ENCODE peak calls at places on chromosomes 7 and 10, in nine cellular contexts. One of them, this sample, is unnamed.

GRCh38 chr7:127946081-127946480 is 85.2 kb downstream of the LRRC4 start:
- DNase-seq in GM12865: no peak
- DNase-seq in B cell: no peak
- DNase-seq in posterior cingulate gyrus: no peak
- DNase-seq in CD4-positive, alpha-beta T cell: no peak
- DNase-seq in brain microvascular endothelial cell: no peak
- DNase-seq in osteocyte: no peak
- DNase-seq in head of caudate nucleus: no peak
- DNase-seq in ACHN: no peak
- DNase-seq in this sample: no peak

GRCh38 chr7:66409493-66409892 is 204.4 kb downstream of the TPST1 start:
- DNase-seq in GM12865: no peak
- DNase-seq in B cell: no peak
- DNase-seq in posterior cingulate gyrus: no peak
- DNase-seq in CD4-positive, alpha-beta T cell: no peak
- DNase-seq in brain microvascular endothelial cell: no peak
- DNase-seq in osteocyte: no peak
- DNase-seq in head of caudate nucleus: no peak
- DNase-seq in ACHN: no peak
- DNase-seq in this sample: no peak

GRCh38 chr10:77926566-77927342 is at the start of gene DLG5:
- DNase-seq in GM12865: peak; percentile 61
- DNase-seq in B cell: peak; percentile 51
- DNase-seq in posterior cingulate gyrus: peak; percentile 51
- DNase-seq in CD4-positive, alpha-beta T cell: no peak
- DNase-seq in brain microvascular endothelial cell: no peak
- DNase-seq in osteocyte: peak; percentile 86
- DNase-seq in head of caudate nucleus: peak; percentile 41
- DNase-seq in ACHN: peak; percentile 75
- DNase-seq in this sample: peak; percentile 82

GRCh38 chr7:74412061-74412460 is 41.6 kb upstream of the GTF2IRD1 start:
- DNase-seq in GM12865: no peak
- DNase-seq in B cell: no peak
- DNase-seq in posterior cingulate gyrus: no peak
- DNase-seq in CD4-positive, alpha-beta T cell: no peak
- DNase-seq in brain microvascular endothelial cell: no peak
- DNase-seq in osteocyte: no peak
- DNase-seq in head of caudate nucleus: no peak
- DNase-seq in ACHN: no peak
- DNase-seq in this sample: no peak

GRCh38 chr10:33204049-33204448 is 130.4 kb downstream of the NRP1 start:
- DNase-seq in GM12865: no peak
- DNase-seq in B cell: no peak
- DNase-seq in posterior cingulate gyrus: no peak
- DNase-seq in CD4-positive, alpha-beta T cell: no peak
- DNase-seq in brain microvascular endothelial cell: no peak
- DNase-seq in osteocyte: no peak
- DNase-seq in head of caudate nucleus: no peak
- DNase-seq in ACHN: peak; percentile 33
- DNase-seq in this sample: no peak

GRCh38 chr7:157554393-157555238 is 217.8 kb downstream of the DNAJB6 start:
- DNase-seq in GM12865: no peak
- DNase-seq in B cell: no peak
- DNase-seq in posterior cingulate gyrus: no peak
- DNase-seq in CD4-positive, alpha-beta T cell: no peak
- DNase-seq in brain microvascular endothelial cell: no peak
- DNase-seq in osteocyte: no peak
- DNase-seq in head of caudate nucleus: no peak
- DNase-seq in ACHN: no peak
- DNase-seq in this sample: peak; percentile 27

GRCh38 chr10:113697595-113697994 is 17.9 kb downstream of the CASP7 start:
- DNase-seq in GM12865: no peak
- DNase-seq in B cell: no peak
- DNase-seq in posterior cingulate gyrus: no peak
- DNase-seq in CD4-positive, alpha-beta T cell: no peak
- DNase-seq in brain microvascular endothelial cell: no peak
- DNase-seq in osteocyte: no peak
- DNase-seq in head of caudate nucleus: no peak
- DNase-seq in ACHN: no peak
- DNase-seq in this sample: no peak

GRCh38 chr10:21808525-21808924 is 195.0 kb downstream of the DNAJC1 start:
- DNase-seq in GM12865: no peak
- DNase-seq in B cell: no peak
- DNase-seq in posterior cingulate gyrus: no peak
- DNase-seq in CD4-positive, alpha-beta T cell: no peak
- DNase-seq in brain microvascular endothelial cell: no peak
- DNase-seq in osteocyte: no peak
- DNase-seq in head of caudate nucleus: no peak
- DNase-seq in ACHN: no peak
- DNase-seq in this sample: no peak

GRCh38 chr7:103613655-103614642 is 167.9 kb upstream of the SLC26A5 start:
- DNase-seq in GM12865: no peak
- DNase-seq in B cell: no peak
- DNase-seq in posterior cingulate gyrus: no peak
- DNase-seq in CD4-positive, alpha-beta T cell: no peak
- DNase-seq in brain microvascular endothelial cell: peak; percentile 10
- DNase-seq in osteocyte: no peak
- DNase-seq in head of caudate nucleus: no peak
- DNase-seq in ACHN: peak; percentile 46
- DNase-seq in this sample: no peak

GRCh38 chr7:96034940-96035727 is 262.8 kb downstream of the DYNC1I1 start:
- DNase-seq in GM12865: no peak
- DNase-seq in B cell: no peak
- DNase-seq in posterior cingulate gyrus: no peak
- DNase-seq in CD4-positive, alpha-beta T cell: no peak
- DNase-seq in brain microvascular endothelial cell: no peak
- DNase-seq in osteocyte: no peak
- DNase-seq in head of caudate nucleus: no peak
- DNase-seq in ACHN: no peak
- DNase-seq in this sample: no peak

GRCh38 chr10:69453759-69454158 is 2.5 kb downstream of the TSPAN15 start:
- DNase-seq in GM12865: no peak
- DNase-seq in B cell: no peak
- DNase-seq in posterior cingulate gyrus: no peak
- DNase-seq in CD4-positive, alpha-beta T cell: no peak
- DNase-seq in brain microvascular endothelial cell: no peak
- DNase-seq in osteocyte: no peak
- DNase-seq in head of caudate nucleus: no peak
- DNase-seq in ACHN: no peak
- DNase-seq in this sample: no peak

GRCh38 chr7:129110575-129111376 is 33.7 kb upstream of the TSPAN33 start:
- DNase-seq in GM12865: no peak
- DNase-seq in B cell: no peak
- DNase-seq in posterior cingulate gyrus: no peak
- DNase-seq in CD4-positive, alpha-beta T cell: no peak
- DNase-seq in brain microvascular endothelial cell: no peak
- DNase-seq in osteocyte: no peak
- DNase-seq in head of caudate nucleus: no peak
- DNase-seq in ACHN: no peak
- DNase-seq in this sample: no peak

GRCh38 chr7:74612015-74612829 is 45.3 kb upstream of the GTF2I start:
- DNase-seq in GM12865: no peak
- DNase-seq in B cell: no peak
- DNase-seq in posterior cingulate gyrus: no peak
- DNase-seq in CD4-positive, alpha-beta T cell: no peak
- DNase-seq in brain microvascular endothelial cell: peak; percentile 33
- DNase-seq in osteocyte: no peak
- DNase-seq in head of caudate nucleus: peak; percentile 16
- DNase-seq in ACHN: no peak
- DNase-seq in this sample: no peak

GRCh38 chr10:5594271-5595036 is 69.7 kb downstream of the CALML3 start:
- DNase-seq in GM12865: no peak
- DNase-seq in B cell: no peak
- DNase-seq in posterior cingulate gyrus: no peak
- DNase-seq in CD4-positive, alpha-beta T cell: no peak
- DNase-seq in brain microvascular endothelial cell: no peak
- DNase-seq in osteocyte: no peak
- DNase-seq in head of caudate nucleus: no peak
- DNase-seq in ACHN: no peak
- DNase-seq in this sample: no peak

GRCh38 chr7:29975564-29975963 is 14.0 kb downstream of the SCRN1 start:
- DNase-seq in GM12865: no peak
- DNase-seq in B cell: no peak
- DNase-seq in posterior cingulate gyrus: no peak
- DNase-seq in CD4-positive, alpha-beta T cell: no peak
- DNase-seq in brain microvascular endothelial cell: no peak
- DNase-seq in osteocyte: no peak
- DNase-seq in head of caudate nucleus: no peak
- DNase-seq in ACHN: no peak
- DNase-seq in this sample: no peak

GRCh38 chr7:155229548-155230168 is 68.0 kb upstream of the INSIG1 start:
- DNase-seq in GM12865: no peak
- DNase-seq in B cell: no peak
- DNase-seq in posterior cingulate gyrus: no peak
- DNase-seq in CD4-positive, alpha-beta T cell: no peak
- DNase-seq in brain microvascular endothelial cell: no peak
- DNase-seq in osteocyte: no peak
- DNase-seq in head of caudate nucleus: no peak
- DNase-seq in ACHN: peak; percentile 14
- DNase-seq in this sample: no peak

GRCh38 chr10:71963756-71964668 is at the start of gene CHST3:
- DNase-seq in GM12865: peak; percentile 36
- DNase-seq in B cell: no peak
- DNase-seq in posterior cingulate gyrus: peak; percentile 42
- DNase-seq in CD4-positive, alpha-beta T cell: no peak
- DNase-seq in brain microvascular endothelial cell: no peak
- DNase-seq in osteocyte: peak; percentile 89
- DNase-seq in head of caudate nucleus: peak; percentile 65
- DNase-seq in ACHN: peak; percentile 50
- DNase-seq in this sample: no peak

GRCh38 chr10:34473174-34474059 is 341.7 kb downstream of the PARD3 start:
- DNase-seq in GM12865: no peak
- DNase-seq in B cell: no peak
- DNase-seq in posterior cingulate gyrus: no peak
- DNase-seq in CD4-positive, alpha-beta T cell: no peak
- DNase-seq in brain microvascular endothelial cell: no peak
- DNase-seq in osteocyte: no peak
- DNase-seq in head of caudate nucleus: no peak
- DNase-seq in ACHN: no peak
- DNase-seq in this sample: no peak

GRCh38 chr7:82507365-82507975 is 63.9 kb upstream of the CACNA2D1 start:
- DNase-seq in GM12865: no peak
- DNase-seq in B cell: no peak
- DNase-seq in posterior cingulate gyrus: peak; percentile 3
- DNase-seq in CD4-positive, alpha-beta T cell: no peak
- DNase-seq in brain microvascular endothelial cell: no peak
- DNase-seq in osteocyte: no peak
- DNase-seq in head of caudate nucleus: no peak
- DNase-seq in ACHN: no peak
- DNase-seq in this sample: no peak

GRCh38 chr7:1725199-1725701 is 55.2 kb downstream of the ELFN1 start:
- DNase-seq in GM12865: no peak
- DNase-seq in B cell: no peak
- DNase-seq in posterior cingulate gyrus: peak; percentile 26
- DNase-seq in CD4-positive, alpha-beta T cell: no peak
- DNase-seq in brain microvascular endothelial cell: no peak
- DNase-seq in osteocyte: no peak
- DNase-seq in head of caudate nucleus: no peak
- DNase-seq in ACHN: no peak
- DNase-seq in this sample: peak; percentile 53

GRCh38 chr10:119667562-119668328 is 16.6 kb downstream of the BAG3 start:
- DNase-seq in GM12865: no peak
- DNase-seq in B cell: no peak
- DNase-seq in posterior cingulate gyrus: no peak
- DNase-seq in CD4-positive, alpha-beta T cell: no peak
- DNase-seq in brain microvascular endothelial cell: peak; percentile 96
- DNase-seq in osteocyte: peak; percentile 92
- DNase-seq in head of caudate nucleus: no peak
- DNase-seq in ACHN: peak; percentile 96
- DNase-seq in this sample: no peak

GRCh38 chr10:24331457-24331856 is 122.5 kb downstream of the KIAA1217 start:
- DNase-seq in GM12865: no peak
- DNase-seq in B cell: no peak
- DNase-seq in posterior cingulate gyrus: no peak
- DNase-seq in CD4-positive, alpha-beta T cell: no peak
- DNase-seq in brain microvascular endothelial cell: peak; percentile 40
- DNase-seq in osteocyte: peak; percentile 10
- DNase-seq in head of caudate nucleus: no peak
- DNase-seq in ACHN: no peak
- DNase-seq in this sample: peak; percentile 51

GRCh38 chr10:51203359-51203758 is 129.1 kb downstream of the PRKG1 start:
- DNase-seq in GM12865: no peak
- DNase-seq in B cell: no peak
- DNase-seq in posterior cingulate gyrus: no peak
- DNase-seq in CD4-positive, alpha-beta T cell: no peak
- DNase-seq in brain microvascular endothelial cell: no peak
- DNase-seq in osteocyte: no peak
- DNase-seq in head of caudate nucleus: no peak
- DNase-seq in ACHN: no peak
- DNase-seq in this sample: no peak

GRCh38 chr7:55203300-55203699 is 161.8 kb upstream of the LANCL2 start:
- DNase-seq in GM12865: no peak
- DNase-seq in B cell: no peak
- DNase-seq in posterior cingulate gyrus: no peak
- DNase-seq in CD4-positive, alpha-beta T cell: no peak
- DNase-seq in brain microvascular endothelial cell: no peak
- DNase-seq in osteocyte: no peak
- DNase-seq in head of caudate nucleus: no peak
- DNase-seq in ACHN: no peak
- DNase-seq in this sample: no peak

GRCh38 chr7:7832518-7832917 is 114.1 kb upstream of the RPA3 start:
- DNase-seq in GM12865: no peak
- DNase-seq in B cell: no peak
- DNase-seq in posterior cingulate gyrus: no peak
- DNase-seq in CD4-positive, alpha-beta T cell: no peak
- DNase-seq in brain microvascular endothelial cell: no peak
- DNase-seq in osteocyte: no peak
- DNase-seq in head of caudate nucleus: no peak
- DNase-seq in ACHN: no peak
- DNase-seq in this sample: no peak

GRCh38 chr10:34477229-34477628 is 337.9 kb downstream of the PARD3 start:
- DNase-seq in GM12865: no peak
- DNase-seq in B cell: no peak
- DNase-seq in posterior cingulate gyrus: no peak
- DNase-seq in CD4-positive, alpha-beta T cell: no peak
- DNase-seq in brain microvascular endothelial cell: no peak
- DNase-seq in osteocyte: no peak
- DNase-seq in head of caudate nucleus: no peak
- DNase-seq in ACHN: no peak
- DNase-seq in this sample: no peak

GRCh38 chr10:61302124-61302523 is 151.1 kb downstream of the TMEM26 start:
- DNase-seq in GM12865: no peak
- DNase-seq in B cell: no peak
- DNase-seq in posterior cingulate gyrus: no peak
- DNase-seq in CD4-positive, alpha-beta T cell: no peak
- DNase-seq in brain microvascular endothelial cell: no peak
- DNase-seq in osteocyte: no peak
- DNase-seq in head of caudate nucleus: no peak
- DNase-seq in ACHN: no peak
- DNase-seq in this sample: no peak

GRCh38 chr7:150962743-150963399 is 15.2 kb downstream of the KCNH2 start:
- DNase-seq in GM12865: peak; percentile 43
- DNase-seq in B cell: peak; percentile 91
- DNase-seq in posterior cingulate gyrus: peak; percentile 59
- DNase-seq in CD4-positive, alpha-beta T cell: peak; percentile 51
- DNase-seq in brain microvascular endothelial cell: no peak
- DNase-seq in osteocyte: no peak
- DNase-seq in head of caudate nucleus: peak; percentile 72
- DNase-seq in ACHN: peak; percentile 57
- DNase-seq in this sample: peak; percentile 72

GRCh38 chr7:36224916-36225858 is 72.1 kb downstream of the EEPD1 start:
- DNase-seq in GM12865: no peak
- DNase-seq in B cell: no peak
- DNase-seq in posterior cingulate gyrus: no peak
- DNase-seq in CD4-positive, alpha-beta T cell: no peak
- DNase-seq in brain microvascular endothelial cell: no peak
- DNase-seq in osteocyte: no peak
- DNase-seq in head of caudate nucleus: no peak
- DNase-seq in ACHN: no peak
- DNase-seq in this sample: no peak

GRCh38 chr10:958856-959255 is 27.4 kb upstream of the LARP4B start:
- DNase-seq in GM12865: no peak
- DNase-seq in B cell: no peak
- DNase-seq in posterior cingulate gyrus: no peak
- DNase-seq in CD4-positive, alpha-beta T cell: no peak
- DNase-seq in brain microvascular endothelial cell: no peak
- DNase-seq in osteocyte: no peak
- DNase-seq in head of caudate nucleus: no peak
- DNase-seq in ACHN: no peak
- DNase-seq in this sample: no peak

GRCh38 chr10:43816351-43817321 is 168.0 kb upstream of the ZNF32 start:
- DNase-seq in GM12865: peak; percentile 79
- DNase-seq in B cell: no peak
- DNase-seq in posterior cingulate gyrus: no peak
- DNase-seq in CD4-positive, alpha-beta T cell: peak; percentile 62
- DNase-seq in brain microvascular endothelial cell: peak; percentile 64
- DNase-seq in osteocyte: no peak
- DNase-seq in head of caudate nucleus: no peak
- DNase-seq in ACHN: no peak
- DNase-seq in this sample: no peak

This sample was measured in Peyer's patch.